ENCODE peak calls at places on chromosomes 12 and 14, in four cellular contexts. F, S, D and A are unnamed samples.

GRCh38 chr14:50342211-50343080 is 30.3 kb downstream of the DMAC2L start:
- DNase-seq in F (peak), S (peak), D (no peak), A (peak)

GRCh38 chr12:113740699-113741098 is 225.4 kb downstream of the RBM19 start:
- DNase-seq in D (no peak), F (no peak), S (peak), A (no peak)

GRCh38 chr12:95396849-95397498 is 77.0 kb upstream of the METAP2 start:
- DNase-seq in D (no peak), F (peak), S (no peak), A (no peak)

GRCh38 chr14:66405158-66405557 is 81.0 kb upstream of the CCDC196 start:
- DNase-seq in D (no peak), S (peak), F (no peak), A (no peak)

GRCh38 chr14:51424569-51425251 is 184.7 kb downstream of the TMX1 start:
- DNase-seq in D (no peak), S (no peak), F (no peak), A (no peak)

GRCh38 chr12:100688451-100688864 is 106.1 kb upstream of the ANO4 start:
- DNase-seq in D (no peak), S (no peak), F (no peak), A (no peak)

GRCh38 chr14:68263563-68264350 is 444.2 kb downstream of the RAD51B start:
- DNase-seq in S (no peak), D (no peak), F (no peak), A (no peak)

GRCh38 chr12:132445884-132446471 is 44.0 kb upstream of the FBRSL1 start:
- DNase-seq in S (peak), F (no peak), D (no peak), A (no peak)

GRCh38 chr14:59690426-59690825 is 113.8 kb upstream of the CCDC175 start:
- DNase-seq in F (no peak), S (no peak), D (no peak), A (no peak)

GRCh38 chr14:46571970-46572369 is 79.6 kb downstream of the RPL10L start:
- DNase-seq in F (peak), S (no peak), D (no peak), A (no peak)

GRCh38 chr12:66152732-66153131 is 17.1 kb downstream of the TMBIM4 start:
- DNase-seq in F (no peak), D (no peak), S (no peak), A (no peak)

GRCh38 chr14:80381964-80382363 is 170.7 kb upstream of the DIO2 start:
- DNase-seq in F (no peak), D (no peak), S (no peak), A (no peak)

GRCh38 chr14:50062438-50063039 is 53.8 kb downstream of the VCPKMT start:
- DNase-seq in S (peak), F (peak), D (peak), A (peak)

GRCh38 chr12:78759387-78759786 is 105.2 kb upstream of the SYT1 start:
- DNase-seq in D (no peak), S (no peak), F (peak), A (no peak)

GRCh38 chr12:10652192-10652591 is 21.7 kb downstream of the STYK1 start:
- DNase-seq in S (no peak), D (no peak), F (no peak), A (no peak)

GRCh38 chr14:39107624-39108023 is 4.6 kb upstream of the SEC23A start:
- DNase-seq in S (no peak), D (no peak), F (peak), A (peak)

GRCh38 chr14:66501592-66501991 is 6.4 kb upstream of the GPHN start:
- DNase-seq in S (no peak), F (no peak), D (no peak), A (no peak)

GRCh38 chr12:10889226-10889625 is 5.2 kb upstream of the PRH1 start:
- DNase-seq in D (no peak), S (no peak), F (no peak), A (no peak)

GRCh38 chr12:57883700-57884099 is 37.2 kb upstream of the CTDSP2 start:
- DNase-seq in D (no peak), S (no peak), F (no peak), A (no peak)

GRCh38 chr14:92500491-92500941 is 13.1 kb upstream of the RIN3 start:
- DNase-seq in D (no peak), S (no peak), F (peak), A (no peak)

GRCh38 chr14:51139221-51139681 is 44.3 kb upstream of the TRIM9 start:
- DNase-seq in D (no peak), S (no peak), F (no peak), A (no peak)

GRCh38 chr12:77226398-77226797 is 161.0 kb upstream of the E2F7 start:
- DNase-seq in S (no peak), F (no peak), D (no peak), A (no peak)

GRCh38 chr14:38546932-38547551 is 291.1 kb upstream of the CLEC14A start:
- DNase-seq in D (no peak), F (no peak), S (no peak), A (no peak)

GRCh38 chr12:29858270-29858786 is 74.6 kb upstream of the TMTC1 start:
- DNase-seq in D (peak), S (no peak), F (no peak), A (no peak)

GRCh38 chr12:5204271-5204670 is 160.6 kb downstream of the KCNA5 start:
- DNase-seq in D (no peak), S (no peak), F (no peak), A (no peak)

GRCh38 chr12:66118240-66118891 is 12.2 kb downstream of the LLPH start:
- DNase-seq in S (no peak), F (no peak), D (no peak), A (no peak)

GRCh38 chr12:110029290-110029689 is 19.0 kb downstream of the C12orf76 start:
- DNase-seq in F (no peak), D (no peak), S (no peak), A (no peak)

GRCh38 chr12:6563448-6564050 is 4.5 kb downstream of the NOP2 start:
- DNase-seq in D (no peak), F (peak), S (peak), A (peak)

GRCh38 chr12:27843714-27844245 is 63.7 kb upstream of the MANSC4 start:
- DNase-seq in S (peak), D (no peak), F (peak), A (no peak)

GRCh38 chr12:6277982-6278438 is 32.5 kb upstream of the PLEKHG6 start:
- DNase-seq in D (no peak), F (no peak), S (no peak), A (no peak)

GRCh38 chr14:80965041-80965440 is 9.6 kb downstream of the TSHR start:
- DNase-seq in S (no peak), F (no peak), D (no peak), A (no peak)

GRCh38 chr12:124420972-124421674 is 126.2 kb downstream of the RFLNA start:
- DNase-seq in F (no peak), S (no peak), D (no peak), A (no peak)

GRCh38 chr14:53193193-53193592 is 40.1 kb upstream of the DDHD1 start:
- DNase-seq in S (no peak), D (no peak), F (no peak), A (no peak)

GRCh38 chr14:34684578-34684977 is 29.8 kb downstream of the CFL2 start:
- DNase-seq in D (no peak), S (no peak), F (no peak), A (no peak)

GRCh38 chr12:356276-356988 is 32.7 kb downstream of the KDM5A start:
- DNase-seq in F (no peak), S (no peak), D (no peak), A (no peak)
- TF ChIP-seq BHLHE40 in F (no peak), S (no peak), D (no peak), A (no peak)

DNA sequence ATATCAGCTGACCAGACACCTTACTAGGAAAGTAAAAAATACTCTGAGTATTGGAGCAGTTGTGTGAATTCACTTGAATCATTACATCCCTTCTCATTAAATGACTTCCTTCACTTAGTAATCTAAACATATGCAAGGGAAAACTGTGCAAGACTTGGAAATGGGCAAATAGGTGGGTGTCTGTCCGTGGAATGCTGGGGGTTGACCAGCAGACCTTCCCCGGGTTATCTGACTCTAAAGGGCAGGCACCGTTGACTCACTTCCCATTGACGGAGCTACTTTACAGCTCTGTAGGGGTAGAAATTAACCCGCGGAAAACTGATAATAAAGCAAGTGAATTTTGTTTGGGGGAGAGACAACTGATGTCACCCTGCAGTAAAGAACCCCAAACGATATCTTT is 199.3 kb downstream of the TTC7B start:
- DNase-seq in F (no peak), D (no peak), S (no peak), A (no peak)
- TF ChIP-seq SP1 in F (no peak), D (no peak), S (no peak), A (no peak)

DNA sequence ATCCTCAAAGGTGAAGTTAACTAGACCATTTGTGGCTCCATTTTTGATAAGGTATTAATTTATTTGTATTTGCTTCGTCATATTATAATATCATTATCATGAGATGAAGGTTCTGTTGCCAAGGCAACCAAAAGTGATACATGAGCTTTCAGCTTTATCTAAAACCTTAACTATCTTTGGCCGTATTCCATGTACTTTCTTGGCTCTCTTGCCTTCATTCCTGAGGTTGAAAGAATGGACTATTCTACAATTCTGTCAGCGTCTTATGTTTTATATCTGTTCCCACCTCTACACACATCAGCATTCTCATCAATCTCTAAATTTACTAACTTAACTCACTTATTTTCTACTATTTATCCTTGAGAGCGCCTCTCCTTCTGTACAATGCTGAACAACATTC is 138.6 kb upstream of the DYRK2 start:
- DNase-seq in D (no peak), F (no peak), S (no peak), A (no peak)
- TF ChIP-seq BHLHE40 in D (no peak), F (no peak), S (no peak), A (no peak)

GRCh38 chr12:80648866-80649265 is 58.6 kb upstream of the MYF6 start:
- DNase-seq in F (no peak), S (no peak), D (no peak), A (no peak)
- TF ChIP-seq SP1 in F (no peak), S (no peak), D (no peak), A (no peak)

DNA sequence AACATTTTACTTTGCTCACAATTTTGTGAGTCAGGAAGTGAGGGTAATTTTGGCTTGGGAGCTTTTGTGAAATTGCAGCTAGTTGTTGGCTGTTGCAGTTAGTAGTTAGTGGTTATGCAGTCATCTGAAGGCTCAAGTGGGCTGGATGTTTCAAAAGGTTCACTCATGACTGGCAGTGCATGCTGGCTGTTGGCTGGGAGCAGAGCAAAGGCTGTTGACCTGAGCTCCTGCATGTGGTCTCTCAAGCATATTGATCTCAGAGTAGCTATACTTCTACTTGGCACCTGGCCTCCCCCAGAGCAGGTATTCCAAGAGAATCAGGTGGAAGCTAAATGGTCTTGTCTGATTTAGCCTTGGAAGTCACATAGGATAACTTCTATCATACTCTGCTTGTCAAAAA is 414.1 kb upstream of the STXBP6 start:
- DNase-seq in F (no peak), S (no peak), D (no peak), A (no peak)
- TF ChIP-seq BHLHE40 in F (no peak), S (no peak), D (no peak), A (no peak)